ENCODE peak calls at places on chromosomes 11 and 22, in six cellular contexts. J is A673, T is fibroblast of villous mesenchyme, P is foreskin keratinocyte, U is spleen, L is BE2C. H is an unnamed sample.

GRCh38 chr11:66438504-66439466 is at the start of gene MRPL11:
- DNase-seq in J (peak; percentile 97), T (peak; percentile 92), P (peak; percentile 91), U (peak; percentile 95), L (peak; percentile 94), H (peak; percentile 93)

GRCh38 chr11:21654091-21654490 is 538.8 kb upstream of the ANO5 start:
- DNase-seq in J (peak; percentile 85), T (no peak), P (no peak), U (no peak), L (no peak), H (no peak)

GRCh38 chr11:125387991-125388390 is 108.1 kb downstream of the FEZ1 start:
- DNase-seq in J (no peak), T (no peak), P (no peak), U (peak; percentile 23), L (no peak), H (no peak)

GRCh38 chr11:2796508-2797180 is 88.9 kb downstream of the CDKN1C start:
- DNase-seq in J (no peak), T (no peak), P (no peak), U (no peak), L (no peak), H (peak; percentile 82)

GRCh38 chr22:46598737-46599424 is 21.3 kb upstream of the GRAMD4 start:
- DNase-seq in J (no peak), T (peak; percentile 84), P (no peak), U (peak; percentile 70), L (no peak), H (no peak)

GRCh38 chr22:34814260-34814659 is 251.7 kb upstream of the ISX start:
- DNase-seq in J (peak; percentile 1), T (no peak), P (no peak), U (no peak), L (no peak), H (no peak)

GRCh38 chr11:65842144-65842543 is 8.4 kb downstream of the SNX32 start:
- DNase-seq in J (no peak), T (no peak), P (no peak), U (no peak), L (no peak), H (no peak)

GRCh38 chr11:33919645-33920044 is 27.8 kb upstream of the LMO2 start:
- DNase-seq in J (no peak), T (no peak), P (no peak), U (no peak), L (no peak), H (no peak)

GRCh38 chr11:71284525-71285092 is 32.2 kb upstream of the SHANK2 start:
- DNase-seq in J (no peak), T (no peak), P (no peak), U (no peak), L (peak; percentile 34), H (no peak)

GRCh38 chr11:92890836-92891235 is 78.6 kb upstream of the MTNR1B start:
- DNase-seq in J (no peak), T (no peak), P (no peak), U (no peak), L (no peak), H (no peak)

GRCh38 chr22:28268176-28268575 is 349.1 kb upstream of the PITPNB start:
- DNase-seq in J (no peak), T (no peak), P (peak; percentile 20), U (no peak), L (no peak), H (no peak)

GRCh38 chr11:33543823-33544222 is 156.8 kb downstream of the C11orf91 start:
- DNase-seq in J (no peak), T (no peak), P (peak; percentile 52), U (no peak), L (no peak), H (no peak)

GRCh38 chr11:84398017-84398626 is 1112.0 kb upstream of the CCDC90B start:
- DNase-seq in J (peak; percentile 37), T (peak; percentile 0), P (peak; percentile 40), U (no peak), L (peak; percentile 59), H (no peak)

GRCh38 chr11:76640540-76640939 is 30.0 kb downstream of the LRRC32 start:
- DNase-seq in J (no peak), T (no peak), P (no peak), U (no peak), L (no peak), H (no peak)

GRCh38 chr11:22656128-22656527 is 10.3 kb upstream of the GAS2 start:
- DNase-seq in J (peak; percentile 62), T (no peak), P (no peak), U (no peak), L (no peak), H (no peak)

GRCh38 chr22:41311487-41311886 is 10.2 kb downstream of the ZC3H7B start:
- DNase-seq in J (no peak), T (no peak), P (no peak), U (no peak), L (no peak), H (no peak)

GRCh38 chr11:57500526-57500925 is 15.0 kb downstream of the SLC43A1 start:
- DNase-seq in J (no peak), T (no peak), P (no peak), U (no peak), L (no peak), H (no peak)

GRCh38 chr11:94218372-94218771 is 86.0 kb upstream of the IZUMO1R start:
- DNase-seq in J (no peak), T (no peak), P (no peak), U (no peak), L (no peak), H (no peak)

GRCh38 chr22:49825944-49826602 is 1.6 kb downstream of the BRD1 start:
- DNase-seq in J (peak; percentile 28), T (peak; percentile 64), P (peak; percentile 35), U (peak; percentile 86), L (no peak), H (no peak)

GRCh38 chr22:44577391-44578114 is 79.5 kb upstream of the RTL6 start:
- DNase-seq in J (no peak), T (no peak), P (no peak), U (no peak), L (no peak), H (no peak)

GRCh38 chr22:48157676-48158075 is 1395.2 kb downstream of the TBC1D22A start:
- DNase-seq in J (no peak), T (no peak), P (no peak), U (no peak), L (no peak), H (no peak)

GRCh38 chr11:64321533-64321932 is 3.6 kb downstream of the PRDX5 start:
- DNase-seq in J (no peak), T (no peak), P (peak; percentile 89), U (no peak), L (no peak), H (no peak)

GRCh38 chr11:26201411-26201810 is 130.5 kb upstream of the ANO3 start:
- DNase-seq in J (peak; percentile 6), T (peak; percentile 58), P (peak; percentile 70), U (no peak), L (no peak), H (no peak)

GRCh38 chr22:42992886-42993479 is 22.0 kb downstream of the PACSIN2 start:
- DNase-seq in J (no peak), T (no peak), P (no peak), U (no peak), L (no peak), H (no peak)

GRCh38 chr22:42993651-42994275 is 21.2 kb downstream of the PACSIN2 start:
- DNase-seq in J (no peak), T (peak; percentile 59), P (no peak), U (no peak), L (no peak), H (no peak)

GRCh38 chr22:42991010-42991651 is 23.8 kb downstream of the PACSIN2 start:
- DNase-seq in J (no peak), T (peak; percentile 86), P (peak; percentile 60), U (no peak), L (no peak), H (no peak)

GRCh38 chr22:42992092-42992491 is 22.9 kb downstream of the PACSIN2 start:
- DNase-seq in J (no peak), T (no peak), P (no peak), U (no peak), L (no peak), H (no peak)

GRCh38 chr22:42990131-42990838 is 24.7 kb downstream of the PACSIN2 start:
- DNase-seq in J (peak; percentile 59), T (peak; percentile 88), P (peak; percentile 89), U (no peak), L (no peak), H (no peak)
- TF ChIP-seq CTCF in J (peak; percentile 23), T (peak; percentile 49), P (peak; percentile 90), U (no peak), L (peak; percentile 35), H (peak; percentile 58)

GRCh38 chr11:43643898-43644625 is 36.5 kb upstream of the HSD17B12 start:
- DNase-seq in J (peak; percentile 98), T (peak; percentile 84), P (peak; percentile 70), U (peak; percentile 96), L (peak; percentile 78), H (peak; percentile 93)
- TF ChIP-seq CTCF in J (no peak), T (no peak), P (peak; percentile 14), U (no peak), L (no peak), H (peak; percentile 14)

DNA sequence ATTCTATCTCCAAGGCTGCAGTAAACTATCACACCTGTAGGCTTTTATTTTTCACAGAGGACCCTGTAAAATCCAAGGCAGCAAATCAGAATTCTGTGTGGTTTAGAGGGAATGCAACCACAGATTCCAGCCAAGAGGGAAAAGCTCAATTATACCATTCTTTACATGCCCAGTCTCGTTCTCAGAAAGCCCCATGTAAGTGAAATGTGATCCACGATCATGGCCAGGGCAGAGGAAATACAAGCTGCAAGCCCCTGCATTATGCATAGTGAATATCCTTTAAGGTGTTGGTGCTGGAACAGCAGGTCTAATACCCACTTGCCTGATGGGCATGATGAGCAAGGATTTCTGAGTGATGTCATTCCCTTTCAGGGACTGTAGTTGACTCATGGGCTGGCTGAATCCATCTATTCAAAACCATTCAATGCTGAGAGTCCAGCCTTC is 198.7 kb upstream of the MTMR2 start:
- DNase-seq in J (peak; percentile 61), T (peak; percentile 36), P (peak; percentile 99), U (no peak), L (no peak), H (no peak)
- TF ChIP-seq CTCF in J (no peak), T (no peak), P (peak; percentile 64), U (no peak), L (no peak), H (peak; percentile 15)

GRCh38 chr11:109424893-109425292 is 2.9 kb downstream of the C11orf87 start:
- DNase-seq in J (peak; percentile 29), T (no peak), P (no peak), U (no peak), L (no peak), H (no peak)

GRCh38 chr11:109425554-109425953 is 3.6 kb downstream of the C11orf87 start:
- DNase-seq in J (no peak), T (no peak), P (no peak), U (no peak), L (no peak), H (no peak)

GRCh38 chr11:109423860-109424190 is 1.8 kb downstream of the C11orf87 start:
- DNase-seq in J (no peak), T (no peak), P (no peak), U (no peak), L (no peak), H (no peak)

GRCh38 chr11:109423114-109423859 is 1.3 kb downstream of the C11orf87 start:
- DNase-seq in J (no peak), T (no peak), P (no peak), U (no peak), L (peak; percentile 22), H (peak; percentile 85)

DNA sequence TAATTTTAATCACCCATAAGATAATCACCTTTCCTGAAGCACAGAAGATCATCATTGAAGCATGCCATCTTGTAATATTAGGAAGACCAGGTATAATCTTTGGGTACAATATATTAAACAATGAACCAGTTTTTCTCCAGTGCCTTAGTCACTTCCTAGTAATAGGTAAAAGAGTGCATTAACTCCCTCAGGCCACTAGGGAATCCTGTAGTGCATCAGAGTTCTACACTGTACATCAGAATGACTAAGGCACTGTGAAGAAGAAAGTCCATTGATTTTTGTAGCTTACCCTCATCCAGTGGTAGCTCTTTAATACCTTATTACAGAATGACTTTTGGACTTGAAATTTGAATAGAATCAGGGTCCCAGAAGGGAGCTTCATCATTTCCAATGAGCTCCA is 4.5 kb downstream of the C11orf87 start:
- DNase-seq in J (peak; percentile 30), T (no peak), P (peak; percentile 56), U (no peak), L (no peak), H (no peak)
- TF ChIP-seq CTCF in J (peak; percentile 52), T (peak; percentile 21), P (peak; percentile 62), U (no peak), L (peak; percentile 55), H (peak; percentile 37)